ENCODE peak calls at places on chromosomes 7 and 10, in six cellular contexts. E, N, O, L, V and A are unnamed samples. For H3K4me1, the result is how much of the 10 kb centered on the place peaks cover.

GRCh38 chr7:158275711-158276413 is 311.8 kb downstream of the PTPRN2 start:
- DNase-seq in O (no peak), V (no peak), L (no peak), E (peak), N (no peak), A (no peak)

GRCh38 chr10:131858583-131859340 is 42.0 kb upstream of the PPP2R2D start:
- DNase-seq in L (peak), E (peak), N (no peak), V (no peak), O (no peak), A (no peak)

GRCh38 chr7:16795624-16796023 is 9.2 kb downstream of the AGR2 start:
- DNase-seq in L (no peak), V (no peak), O (no peak), E (no peak), N (no peak), A (no peak)

GRCh38 chr10:49191349-49191748 is 3.2 kb upstream of the TMEM273 start:
- DNase-seq in V (no peak), L (no peak), N (no peak), E (no peak), O (no peak), A (no peak)

GRCh38 chr7:271266-272107 is 18.5 kb upstream of the FOXL3 start:
- DNase-seq in O (no peak), E (no peak), V (no peak), N (peak), L (no peak), A (no peak)

GRCh38 chr7:30430300-30430699 is 48.3 kb downstream of the NOD1 start:
- DNase-seq in L (peak), O (no peak), N (no peak), V (no peak), E (no peak), A (no peak)

GRCh38 chr7:128000854-128001265 is 30.4 kb downstream of the LRRC4 start:
- DNase-seq in L (no peak), V (no peak), N (no peak), O (no peak), E (peak), A (no peak)

GRCh38 chr10:95327367-95327766 is 36.6 kb upstream of the PDLIM1 start:
- DNase-seq in E (peak), V (peak), N (peak), L (peak), O (peak), A (no peak)

GRCh38 chr10:124579003-124579384 is 117.4 kb downstream of the LHPP start:
- DNase-seq in N (peak), E (no peak), L (no peak), V (no peak), O (no peak), A (no peak)

GRCh38 chr10:95818663-95819062 is 62.7 kb downstream of the ENTPD1 start:
- DNase-seq in E (no peak), L (no peak), N (peak), O (no peak), V (no peak), A (no peak)

GRCh38 chr7:26189000-26189539 is 11.5 kb downstream of the HNRNPA2B1 start:
- DNase-seq in L (no peak), N (no peak), O (no peak), V (no peak), E (no peak), A (no peak)

GRCh38 chr10:124671486-124672075 is 72.6 kb downstream of the FAM53B start:
- DNase-seq in E (no peak), O (no peak), N (peak), V (no peak), L (peak), A (no peak)

GRCh38 chr10:70785190-70785589 is at the start of gene TBATA:
- DNase-seq in O (no peak), V (no peak), L (no peak), N (no peak), E (no peak), A (no peak)

GRCh38 chr7:21944616-21945373 is 904 bp downstream of the CDCA7L start:
- DNase-seq in V (no peak), O (peak), N (peak), L (peak), E (peak), A (no peak)

GRCh38 chr10:79910836-79911235 is 38.1 kb downstream of the SFTPD start:
- DNase-seq in N (no peak), E (no peak), L (no peak), V (no peak), O (no peak), A (no peak)

GRCh38 chr10:120507651-120508050 is 50.6 kb downstream of the PLPP4 start:
- DNase-seq in E (no peak), V (no peak), N (no peak), L (no peak), O (no peak), A (no peak)
- H3K4me1 ChIP-seq in E (under half), V (under half), N (under half), L (under half), O (under half), A (under half)

DNA sequence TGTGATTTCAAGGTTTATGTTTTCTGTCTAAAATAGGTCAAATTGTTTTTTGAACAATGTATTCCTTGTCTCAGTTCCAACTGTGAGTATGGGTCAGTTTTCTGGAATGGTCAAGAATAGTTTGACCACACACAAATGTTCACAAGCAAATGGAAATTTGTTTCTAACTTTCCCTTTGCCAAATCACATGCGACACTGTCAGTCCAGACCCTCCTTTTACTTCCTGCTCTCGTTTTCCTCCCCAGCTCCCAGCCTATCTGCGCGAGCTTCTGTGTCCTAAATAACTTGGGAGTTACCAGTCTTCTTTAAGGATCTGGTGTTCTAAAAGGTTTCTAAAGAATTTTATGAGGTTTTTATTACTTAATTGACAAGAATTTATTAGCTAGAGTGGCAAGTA is 266.0 kb upstream of the KLF6 start:
- DNase-seq in L (peak), E (no peak), N (no peak), O (no peak), V (peak), A (no peak)
- H3K27ac ChIP-seq in L (peak), E (peak), N (peak), O (peak), V (peak), A (no peak)

DNA sequence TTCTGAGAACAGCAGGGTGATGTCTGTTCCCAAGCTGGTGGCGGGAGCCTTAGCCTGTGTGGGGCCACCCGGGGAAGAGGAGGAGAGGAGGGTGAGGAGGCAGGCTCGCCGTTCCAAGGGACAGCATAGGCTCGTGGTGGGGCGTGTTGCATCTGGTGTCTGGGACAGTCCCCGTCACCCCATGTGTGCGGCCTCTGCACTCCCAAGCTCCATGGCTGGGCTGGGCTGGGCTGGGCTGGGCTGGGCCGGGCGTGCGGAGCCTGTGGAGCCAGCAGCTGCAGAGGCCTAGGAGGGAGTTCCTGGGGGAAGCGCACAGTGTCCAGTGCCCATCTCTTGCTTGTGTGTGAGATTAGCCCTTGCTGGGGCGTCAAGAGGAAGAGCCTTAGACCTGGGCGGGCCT is 20.9 kb upstream of the TTYH3 start:
- DNase-seq in E (no peak), O (no peak), V (no peak), N (no peak), L (no peak), A (no peak)
- H3K4me1 ChIP-seq in E (under half), O (under half), V (under half), N (under half), L (half or more), A (under half)

GRCh38 chr10:127908958-127909267 is 2.0 kb downstream of the PTPRE start:
- DNase-seq in V (no peak), N (no peak), L (no peak), O (no peak), E (no peak), A (no peak)
- H3K27ac ChIP-seq in V (no peak), N (peak), L (no peak), O (no peak), E (no peak), A (no peak)

DNA sequence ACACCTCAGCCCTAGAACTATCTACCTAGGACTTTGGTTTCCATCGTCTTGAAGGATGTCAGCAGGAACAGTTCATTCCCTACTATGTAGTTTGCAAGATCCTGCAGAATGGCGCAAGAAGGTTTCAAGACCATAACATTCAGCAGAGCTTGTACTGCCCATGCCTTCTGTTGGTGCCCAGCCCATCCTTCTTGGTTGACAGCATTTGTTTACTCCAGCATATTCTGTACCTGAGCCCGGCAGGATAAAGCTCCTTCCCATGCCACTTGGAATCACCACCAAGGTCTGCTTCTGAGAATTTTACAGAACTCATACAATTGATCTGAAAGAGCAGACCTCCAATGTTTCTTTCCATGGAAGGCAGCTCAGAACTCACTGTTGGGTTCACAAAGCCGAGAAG is 150.8 kb downstream of the ARID5B start:
- DNase-seq in L (no peak), N (no peak), E (no peak), V (peak), O (no peak), A (no peak)
- H3K4me1 ChIP-seq in L (half or more), N (under half), E (under half), V (half or more), O (under half), A (under half)

GRCh38 chr10:123393170-123393569 is 239.0 kb downstream of the BUB3 start:
- DNase-seq in O (no peak), V (no peak), N (no peak), L (no peak), E (no peak), A (no peak)
- H3K27ac ChIP-seq in O (no peak), V (no peak), N (no peak), L (no peak), E (no peak), A (no peak)